ENCODE peak calls at places on chromosomes 16 and 17, in ten cellular contexts. P is mucosa of descending colon; I is epithelial cell of esophagus; U is left lung; D is CD8-positive, alpha-beta T cell; F is heart left ventricle; Y is esophagus muscularis mucosa; V is GM12865; W is endothelial cell of umbilical vein; E is OCI-LY7. J is an unnamed sample.

GRCh38 chr16:83995756-83996155 is 27.7 kb downstream of the NECAB2 start:
- DNase-seq in P (peak; percentile 49), I (peak; percentile 39), U (no peak), D (no peak), F (peak; percentile 31), Y (no peak), V (peak; percentile 10), W (no peak), E (no peak), J (no peak)

GRCh38 chr16:48408688-48409087 is 23.5 kb upstream of the SIAH1 start:
- DNase-seq in P (peak; percentile 49), I (peak; percentile 44), U (peak; percentile 78), D (no peak), F (peak; percentile 41), Y (no peak), V (no peak), W (no peak), E (no peak), J (peak; percentile 45)

GRCh38 chr17:9028632-9029570 is 7.6 kb downstream of the NTN1 start:
- DNase-seq in P (no peak), I (no peak), U (no peak), D (no peak), F (no peak), Y (no peak), V (no peak), W (no peak), E (no peak), J (no peak)

GRCh38 chr17:47207143-47208067 is 1.7 kb upstream of the MYL4 start:
- DNase-seq in P (no peak), I (no peak), U (no peak), D (no peak), F (no peak), Y (peak; percentile 42), V (no peak), W (no peak), E (peak; percentile 53), J (no peak)

GRCh38 chr16:76386784-76387183 is 109.6 kb downstream of the CNTNAP4 start:
- DNase-seq in P (no peak), I (peak; percentile 64), U (no peak), D (no peak), F (no peak), Y (no peak), V (no peak), W (no peak), E (no peak), J (peak; percentile 84)

GRCh38 chr16:70152578-70153302 is 20.8 kb upstream of the CLEC18C start:
- DNase-seq in P (peak; percentile 61), I (no peak), U (no peak), D (no peak), F (no peak), Y (no peak), V (no peak), W (peak; percentile 1), E (no peak), J (no peak)

GRCh38 chr16:23131841-23132576 is 17.2 kb downstream of the USP31 start:
- DNase-seq in P (no peak), I (no peak), U (no peak), D (no peak), F (no peak), Y (no peak), V (no peak), W (peak; percentile 96), E (peak; percentile 22), J (no peak)

GRCh38 chr17:27396941-27397340 is 59.3 kb upstream of the KSR1 start:
- DNase-seq in P (no peak), I (peak; percentile 51), U (no peak), D (no peak), F (no peak), Y (no peak), V (no peak), W (no peak), E (no peak), J (peak; percentile 62)

GRCh38 chr16:47258874-47259461 is 115.2 kb upstream of the NETO2 start:
- DNase-seq in P (no peak), I (peak; percentile 30), U (no peak), D (no peak), F (no peak), Y (no peak), V (peak; percentile 51), W (peak; percentile 33), E (peak; percentile 47), J (peak; percentile 20)

GRCh38 chr17:20116683-20117309 is 107.6 kb downstream of the SPECC1 start:
- DNase-seq in P (peak; percentile 36), I (peak; percentile 64), U (no peak), D (peak; percentile 62), F (peak; percentile 49), Y (no peak), V (peak; percentile 72), W (peak; percentile 48), E (peak; percentile 65), J (peak; percentile 65)

GRCh38 chr16:35598696-35599332 is 2139.4 kb downstream of the TP53TG3F start:
- DNase-seq in P (no peak), I (peak; percentile 3), U (no peak), D (no peak), F (no peak), Y (peak; percentile 74), V (peak; percentile 12), W (no peak), E (no peak), J (no peak)

GRCh38 chr16:81376880-81377279 is 62.1 kb downstream of the GAN start:
- DNase-seq in P (no peak), I (peak; percentile 96), U (no peak), D (no peak), F (no peak), Y (no peak), V (no peak), W (peak; percentile 67), E (no peak), J (no peak)

GRCh38 chr16:54121084-54121483 is 165.5 kb downstream of the IRX3 start:
- DNase-seq in P (no peak), I (peak; percentile 14), U (no peak), D (no peak), F (no peak), Y (no peak), V (no peak), W (no peak), E (no peak), J (no peak)

GRCh38 chr17:44677136-44677535 is 12.4 kb downstream of the CCDC43 start:
- DNase-seq in P (no peak), I (no peak), U (no peak), D (no peak), F (no peak), Y (no peak), V (no peak), W (peak; percentile 74), E (no peak), J (peak; percentile 23)

GRCh38 chr17:17666111-17666714 is 15.0 kb upstream of the RAI1 start:
- DNase-seq in P (peak; percentile 56), I (peak; percentile 90), U (no peak), D (no peak), F (no peak), Y (no peak), V (no peak), W (no peak), E (peak; percentile 63), J (peak; percentile 62)
- TF ChIP-seq CTCF in P (no peak), I (peak; percentile 31), U (no peak), D (no peak), F (no peak), Y (no peak), V (no peak), W (no peak), E (no peak), J (no peak)

DNA sequence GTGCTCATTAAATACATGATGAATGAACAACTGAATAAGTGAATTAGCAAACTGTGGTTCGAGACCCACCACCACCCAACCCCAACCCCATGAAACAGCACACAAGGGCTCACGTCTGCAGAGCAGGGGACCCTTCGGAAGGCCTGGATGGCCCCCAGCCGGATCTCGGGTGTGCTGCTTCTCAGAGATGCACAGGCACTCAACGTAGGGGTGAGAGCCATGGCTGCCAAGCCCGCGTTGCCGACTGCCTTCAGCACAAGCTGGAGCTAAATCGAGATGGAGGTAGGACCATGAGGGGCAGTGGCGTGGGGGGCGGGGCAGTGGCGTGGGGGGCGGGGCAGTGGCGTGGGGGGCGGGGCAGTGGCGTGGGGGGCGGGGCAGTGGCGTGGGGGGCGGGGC is 93.2 kb downstream of the LITAF start:
- DNase-seq in P (no peak), I (no peak), U (no peak), D (no peak), F (no peak), Y (no peak), V (no peak), W (no peak), E (peak; percentile 37), J (no peak)
- H3K4me3 ChIP-seq in P (no peak overlapping the region), I (no peak overlapping the region), U (no peak overlapping the region), D (no peak overlapping the region), F (no peak overlapping the region), Y (no peak overlapping the region), V (no peak overlapping the region), W (no peak overlapping the region), E (no peak overlapping the region), J (no peak overlapping the region)

DNA sequence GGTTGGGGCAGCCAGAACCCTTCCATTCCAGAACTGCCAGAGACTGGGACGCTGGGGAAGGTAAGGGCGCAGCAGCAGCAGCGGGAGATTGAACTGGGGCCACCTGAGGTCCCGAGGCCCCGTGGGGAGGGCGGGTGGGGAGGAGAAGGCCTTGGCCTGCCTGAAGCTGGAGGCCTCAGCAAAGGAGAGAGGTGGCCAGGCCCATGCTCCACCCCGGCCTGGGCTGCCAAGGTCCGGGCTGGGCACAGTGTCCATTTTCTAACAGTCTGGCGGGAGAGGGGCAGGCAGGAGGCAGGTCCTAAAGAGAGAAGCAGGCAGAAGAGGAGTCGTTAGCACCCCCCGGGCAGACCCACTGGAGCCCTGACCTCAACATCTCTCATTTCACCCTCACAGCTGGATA is 1.1 kb upstream of the GDPD3 start:
- DNase-seq in P (peak; percentile 44), I (no peak), U (no peak), D (no peak), F (no peak), Y (no peak), V (no peak), W (no peak), E (no peak), J (no peak)
- TF ChIP-seq CTCF in P (no peak), I (no peak), U (no peak), D (no peak), F (no peak), Y (no peak), V (no peak), W (no peak), E (no peak), J (no peak)

DNA sequence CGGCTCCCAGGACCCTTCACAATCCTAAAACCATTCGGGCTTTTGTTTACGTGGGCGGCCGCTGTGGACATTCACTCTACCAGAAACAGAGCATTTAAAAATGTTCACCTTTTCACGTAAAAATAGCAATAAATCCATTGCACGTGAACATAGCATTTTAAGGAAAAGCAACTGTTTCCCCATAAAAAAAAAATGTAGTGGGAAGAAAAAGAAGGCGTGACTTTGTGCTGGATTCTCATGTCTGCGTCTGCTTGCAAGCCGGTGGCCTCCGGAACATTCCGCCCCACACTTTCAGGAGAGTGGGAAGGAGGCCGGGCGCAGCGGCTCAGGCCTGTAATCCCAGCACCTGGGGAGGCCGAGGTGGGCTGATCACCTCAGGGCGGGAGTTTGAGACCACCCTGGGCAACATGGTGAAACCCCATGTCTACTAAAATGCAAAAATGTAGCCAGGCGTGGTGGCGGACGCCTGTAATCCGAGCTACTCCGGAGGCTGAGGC is 13.4 kb upstream of the GNG13 start:
- DNase-seq in P (no peak), I (no peak), U (no peak), D (no peak), F (no peak), Y (no peak), V (no peak), W (no peak), E (no peak), J (no peak)
- H3K4me3 ChIP-seq in P (no peak overlapping the region), I (no peak overlapping the region), U (no peak overlapping the region), D (no peak overlapping the region), F (peak overlapping the region; percentile 37), Y (no peak overlapping the region), V (no peak overlapping the region), W (no peak overlapping the region), E (no peak overlapping the region), J (no peak overlapping the region)

J was measured in fibroblast of the aortic adventitia.